ENCODE peak calls at places on chromosomes 3 and 15, in nine cellular contexts. One of them, this sample, is unnamed.

GRCh38 chr3:43499256-43499655 is 122.6 kb downstream of the ANO10 start:
- DNase-seq in astrocyte: no peak
- DNase-seq in upper lobe of right lung: no peak
- DNase-seq in fibroblast of lung: no peak
- DNase-seq in psoas muscle: no peak
- DNase-seq in lower lobe of right lung: no peak
- DNase-seq in right lobe of liver: no peak
- DNase-seq in H1: no peak
- DNase-seq in neural progenitor cell: no peak
- DNase-seq in this sample: no peak

GRCh38 chr3:144466540-144466939 is 494.9 kb downstream of the DIPK2A start:
- DNase-seq in astrocyte: no peak
- DNase-seq in upper lobe of right lung: no peak
- DNase-seq in fibroblast of lung: no peak
- DNase-seq in psoas muscle: no peak
- DNase-seq in lower lobe of right lung: no peak
- DNase-seq in right lobe of liver: no peak
- DNase-seq in H1: no peak
- DNase-seq in neural progenitor cell: no peak
- DNase-seq in this sample: no peak

GRCh38 chr3:39139442-39139841 is 13.9 kb downstream of the CSRNP1 start:
- DNase-seq in astrocyte: no peak
- DNase-seq in upper lobe of right lung: no peak
- DNase-seq in fibroblast of lung: no peak
- DNase-seq in psoas muscle: no peak
- DNase-seq in lower lobe of right lung: no peak
- DNase-seq in right lobe of liver: no peak
- DNase-seq in H1: no peak
- DNase-seq in neural progenitor cell: no peak
- DNase-seq in this sample: no peak

GRCh38 chr3:185422677-185423076 is 59.7 kb downstream of the MAP3K13 start:
- DNase-seq in astrocyte: no peak
- DNase-seq in upper lobe of right lung: no peak
- DNase-seq in fibroblast of lung: no peak
- DNase-seq in psoas muscle: no peak
- DNase-seq in lower lobe of right lung: no peak
- DNase-seq in right lobe of liver: no peak
- DNase-seq in H1: no peak
- DNase-seq in neural progenitor cell: no peak
- DNase-seq in this sample: no peak

GRCh38 chr3:46700772-46701171 is 420 bp upstream of the TMIE start:
- DNase-seq in astrocyte: no peak
- DNase-seq in upper lobe of right lung: peak
- DNase-seq in fibroblast of lung: no peak
- DNase-seq in psoas muscle: peak
- DNase-seq in lower lobe of right lung: no peak
- DNase-seq in right lobe of liver: no peak
- DNase-seq in H1: no peak
- DNase-seq in neural progenitor cell: peak
- DNase-seq in this sample: no peak

GRCh38 chr3:151750181-151750580 is 16.5 kb downstream of the AADACL2 start:
- DNase-seq in astrocyte: no peak
- DNase-seq in upper lobe of right lung: no peak
- DNase-seq in fibroblast of lung: no peak
- DNase-seq in psoas muscle: no peak
- DNase-seq in lower lobe of right lung: no peak
- DNase-seq in right lobe of liver: no peak
- DNase-seq in H1: no peak
- DNase-seq in neural progenitor cell: no peak
- DNase-seq in this sample: no peak

GRCh38 chr3:136750922-136751258 is 1.3 kb downstream of the STAG1 start:
- DNase-seq in astrocyte: peak
- DNase-seq in upper lobe of right lung: no peak
- DNase-seq in fibroblast of lung: peak
- DNase-seq in psoas muscle: no peak
- DNase-seq in lower lobe of right lung: no peak
- DNase-seq in right lobe of liver: no peak
- DNase-seq in H1: no peak
- DNase-seq in neural progenitor cell: no peak
- DNase-seq in this sample: no peak

GRCh38 chr3:8460815-8461482 is 40.7 kb upstream of the LMCD1 start:
- DNase-seq in astrocyte: peak
- DNase-seq in upper lobe of right lung: no peak
- DNase-seq in fibroblast of lung: peak
- DNase-seq in psoas muscle: no peak
- DNase-seq in lower lobe of right lung: no peak
- DNase-seq in right lobe of liver: no peak
- DNase-seq in H1: no peak
- DNase-seq in neural progenitor cell: no peak
- DNase-seq in this sample: no peak

GRCh38 chr3:127887321-127887720 is 27.7 kb upstream of the KBTBD12 start:
- DNase-seq in astrocyte: peak
- DNase-seq in upper lobe of right lung: no peak
- DNase-seq in fibroblast of lung: no peak
- DNase-seq in psoas muscle: no peak
- DNase-seq in lower lobe of right lung: no peak
- DNase-seq in right lobe of liver: no peak
- DNase-seq in H1: no peak
- DNase-seq in neural progenitor cell: no peak
- DNase-seq in this sample: no peak

GRCh38 chr15:78327442-78327841 is 12.7 kb upstream of the CRABP1 start:
- DNase-seq in astrocyte: no peak
- DNase-seq in upper lobe of right lung: no peak
- DNase-seq in fibroblast of lung: no peak
- DNase-seq in psoas muscle: no peak
- DNase-seq in lower lobe of right lung: no peak
- DNase-seq in right lobe of liver: no peak
- DNase-seq in H1: no peak
- DNase-seq in neural progenitor cell: no peak
- DNase-seq in this sample: no peak

DNA sequence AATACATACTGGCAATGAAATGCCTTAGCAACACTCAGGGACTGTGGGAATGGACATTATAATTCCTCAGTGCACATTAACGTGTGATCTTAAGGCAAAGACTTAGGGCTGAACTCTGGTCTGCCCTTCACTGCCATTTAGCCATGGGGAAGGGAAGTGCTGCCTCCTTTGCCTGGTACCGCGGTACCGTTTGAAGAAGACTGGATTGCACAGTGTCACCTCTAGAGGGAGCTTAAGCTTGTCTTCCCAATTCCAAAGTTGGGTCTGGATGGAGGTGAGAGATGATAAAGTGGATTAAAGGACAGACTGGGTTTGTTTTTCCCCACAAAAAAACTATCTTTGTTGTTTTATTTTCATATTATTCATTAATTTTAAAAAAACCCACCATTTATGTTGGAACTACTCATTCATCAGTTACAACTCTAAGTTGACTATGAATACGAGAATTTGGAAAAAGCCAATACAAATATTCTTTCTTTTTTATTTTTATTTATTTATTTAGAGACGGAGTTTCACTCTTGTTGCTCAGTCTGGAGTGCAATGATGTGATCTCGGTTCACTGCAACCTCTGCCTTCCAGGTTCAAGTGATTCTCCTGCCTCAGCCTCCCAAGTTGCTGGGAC is 60.0 kb upstream of the SYN2 start:
- DNase-seq in astrocyte: no peak
- DNase-seq in upper lobe of right lung: no peak
- DNase-seq in fibroblast of lung: peak
- DNase-seq in psoas muscle: no peak
- DNase-seq in lower lobe of right lung: no peak
- DNase-seq in right lobe of liver: no peak
- DNase-seq in H1: peak
- DNase-seq in neural progenitor cell: peak
- DNase-seq in this sample: no peak
- TF ChIP-seq CTCF in astrocyte: peak
- TF ChIP-seq CTCF in upper lobe of right lung: peak
- TF ChIP-seq CTCF in fibroblast of lung: peak
- TF ChIP-seq CTCF in psoas muscle: peak
- TF ChIP-seq CTCF in lower lobe of right lung: peak
- TF ChIP-seq CTCF in right lobe of liver: peak
- TF ChIP-seq CTCF in H1: peak
- TF ChIP-seq CTCF in neural progenitor cell: peak
- TF ChIP-seq CTCF in this sample: no peak

GRCh38 chr15:101088311-101088710 is 163.5 kb downstream of the CHSY1 start:
- DNase-seq in astrocyte: no peak
- DNase-seq in upper lobe of right lung: no peak
- DNase-seq in fibroblast of lung: no peak
- DNase-seq in psoas muscle: no peak
- DNase-seq in lower lobe of right lung: no peak
- DNase-seq in right lobe of liver: no peak
- DNase-seq in H1: no peak
- DNase-seq in neural progenitor cell: no peak
- DNase-seq in this sample: no peak

GRCh38 chr15:101090460-101090853 is 161.4 kb downstream of the CHSY1 start:
- DNase-seq in astrocyte: no peak
- DNase-seq in upper lobe of right lung: no peak
- DNase-seq in fibroblast of lung: peak
- DNase-seq in psoas muscle: no peak
- DNase-seq in lower lobe of right lung: no peak
- DNase-seq in right lobe of liver: no peak
- DNase-seq in H1: no peak
- DNase-seq in neural progenitor cell: no peak
- DNase-seq in this sample: no peak

GRCh38 chr15:101089579-101090459 is 162.0 kb downstream of the CHSY1 start:
- DNase-seq in astrocyte: no peak
- DNase-seq in upper lobe of right lung: no peak
- DNase-seq in fibroblast of lung: peak
- DNase-seq in psoas muscle: no peak
- DNase-seq in lower lobe of right lung: no peak
- DNase-seq in right lobe of liver: no peak
- DNase-seq in H1: no peak
- DNase-seq in neural progenitor cell: no peak
- DNase-seq in this sample: no peak

GRCh38 chr15:101087172-101087769 is 164.6 kb downstream of the CHSY1 start:
- DNase-seq in astrocyte: no peak
- DNase-seq in upper lobe of right lung: no peak
- DNase-seq in fibroblast of lung: no peak
- DNase-seq in psoas muscle: no peak
- DNase-seq in lower lobe of right lung: no peak
- DNase-seq in right lobe of liver: no peak
- DNase-seq in H1: no peak
- DNase-seq in neural progenitor cell: no peak
- DNase-seq in this sample: no peak

DNA sequence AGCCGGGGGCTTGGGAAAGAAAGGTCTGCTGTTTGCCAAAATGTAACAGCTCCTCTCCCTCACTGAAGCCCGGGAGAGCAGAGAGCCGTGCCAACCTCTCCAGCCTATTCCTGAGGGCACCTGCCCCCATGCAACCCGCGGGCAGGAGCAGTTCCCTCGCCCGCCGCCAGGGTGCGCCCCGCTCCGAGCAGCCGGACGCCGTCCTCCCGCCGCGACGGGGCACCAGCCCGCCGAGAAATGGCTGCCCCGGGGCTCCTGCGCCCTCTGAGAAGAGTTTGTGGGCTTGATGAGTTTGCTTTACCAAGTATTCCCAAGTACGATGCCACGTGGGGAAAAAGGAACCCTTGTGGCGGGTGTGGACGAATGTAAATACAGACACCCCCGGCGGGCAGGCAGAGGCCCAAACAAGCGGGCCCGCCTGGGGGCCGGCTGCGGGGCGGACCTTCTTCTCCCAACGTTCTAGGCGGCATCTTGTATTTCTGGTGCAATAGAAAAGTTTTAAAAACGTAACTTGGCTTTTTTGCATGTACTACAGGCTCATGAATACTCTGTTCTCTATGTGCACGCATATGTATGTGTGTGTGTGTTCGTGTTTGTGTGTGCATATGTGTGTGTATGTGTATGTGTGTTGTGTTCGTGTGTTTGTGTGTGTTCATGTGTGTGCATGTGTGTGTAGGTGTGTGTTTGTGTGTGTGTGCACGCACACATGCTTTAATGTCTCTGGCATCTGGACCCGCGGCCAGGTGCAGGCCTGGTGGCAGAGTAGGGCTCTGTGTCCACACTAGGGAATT is 162.9 kb downstream of the CHSY1 start:
- DNase-seq in astrocyte: no peak
- DNase-seq in upper lobe of right lung: peak
- DNase-seq in fibroblast of lung: peak
- DNase-seq in psoas muscle: peak
- DNase-seq in lower lobe of right lung: peak
- DNase-seq in right lobe of liver: peak
- DNase-seq in H1: peak
- DNase-seq in neural progenitor cell: peak
- DNase-seq in this sample: no peak
- H3K4me3 ChIP-seq in astrocyte: no peak
- H3K4me3 ChIP-seq in upper lobe of right lung: peak
- H3K4me3 ChIP-seq in fibroblast of lung: no peak
- H3K4me3 ChIP-seq in psoas muscle: peak
- H3K4me3 ChIP-seq in lower lobe of right lung: peak
- H3K4me3 ChIP-seq in right lobe of liver: no peak
- H3K4me3 ChIP-seq in H1: no peak
- H3K4me3 ChIP-seq in neural progenitor cell: no peak
- H3K4me3 ChIP-seq in this sample: peak

GRCh38 chr3:44712455-44713075 is at the start of gene ZNF502:
- DNase-seq in astrocyte: peak
- DNase-seq in upper lobe of right lung: peak
- DNase-seq in fibroblast of lung: peak
- DNase-seq in psoas muscle: peak
- DNase-seq in lower lobe of right lung: peak
- DNase-seq in right lobe of liver: peak
- DNase-seq in H1: no peak
- DNase-seq in neural progenitor cell: peak
- DNase-seq in this sample: peak
- TF ChIP-seq CTCF in astrocyte: no peak
- TF ChIP-seq CTCF in upper lobe of right lung: peak
- TF ChIP-seq CTCF in fibroblast of lung: peak
- TF ChIP-seq CTCF in psoas muscle: peak
- TF ChIP-seq CTCF in lower lobe of right lung: peak
- TF ChIP-seq CTCF in right lobe of liver: peak
- TF ChIP-seq CTCF in H1: peak
- TF ChIP-seq CTCF in neural progenitor cell: peak
- TF ChIP-seq CTCF in this sample: no peak

DNA sequence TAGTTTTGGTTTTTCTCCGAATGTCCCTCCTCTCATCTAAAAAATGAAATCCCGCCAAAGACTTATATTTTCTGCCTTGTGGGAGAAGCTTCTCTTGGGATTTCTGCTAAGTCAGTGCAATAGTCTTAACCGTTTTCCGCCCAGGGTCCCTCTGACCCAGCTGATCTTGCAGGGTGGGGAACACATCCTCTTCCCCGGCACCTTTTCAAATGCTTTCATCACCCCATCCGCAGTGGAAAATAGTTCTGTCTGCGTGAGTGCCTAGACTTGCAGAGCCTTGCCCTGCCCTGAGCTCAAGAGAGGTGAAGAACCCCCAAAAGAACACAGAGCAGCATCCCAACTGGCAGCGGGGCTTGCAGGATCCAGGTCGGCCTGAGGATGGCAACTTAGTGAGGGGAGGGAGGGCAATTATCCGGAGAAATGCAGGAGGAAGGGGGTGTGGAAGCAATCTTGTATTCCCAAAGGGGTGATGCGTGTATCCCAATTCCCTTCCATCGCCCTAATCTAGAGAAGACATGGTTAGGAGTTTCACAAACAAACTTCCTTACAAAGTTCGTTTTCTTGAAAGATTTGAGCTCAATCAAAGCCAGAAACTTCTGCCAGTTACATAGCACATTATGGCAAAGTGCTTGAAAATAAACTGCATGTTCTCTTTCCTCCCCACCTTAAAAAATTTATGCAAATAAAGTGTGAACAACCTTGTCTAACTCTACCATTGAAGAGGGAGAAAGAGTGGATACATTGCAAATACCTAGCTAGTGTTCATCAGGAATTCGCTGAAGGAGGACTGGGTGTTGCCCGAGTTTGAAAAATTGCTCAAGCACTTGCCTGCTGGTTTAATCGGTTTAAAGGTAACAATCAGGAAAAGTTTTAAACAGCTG is 79.9 kb downstream of the NR2F2 start:
- DNase-seq in astrocyte: no peak
- DNase-seq in upper lobe of right lung: no peak
- DNase-seq in fibroblast of lung: peak
- DNase-seq in psoas muscle: no peak
- DNase-seq in lower lobe of right lung: no peak
- DNase-seq in right lobe of liver: no peak
- DNase-seq in H1: no peak
- DNase-seq in neural progenitor cell: peak
- DNase-seq in this sample: no peak
- H3K4me3 ChIP-seq in astrocyte: no peak
- H3K4me3 ChIP-seq in upper lobe of right lung: no peak
- H3K4me3 ChIP-seq in fibroblast of lung: no peak
- H3K4me3 ChIP-seq in psoas muscle: peak
- H3K4me3 ChIP-seq in lower lobe of right lung: no peak
- H3K4me3 ChIP-seq in right lobe of liver: no peak
- H3K4me3 ChIP-seq in H1: no peak
- H3K4me3 ChIP-seq in neural progenitor cell: peak
- H3K4me3 ChIP-seq in this sample: peak